ENCODE peak calls at places on chromosome 17, in ten cellular contexts. One of them, this sample, is unnamed. For H3K36me3, the result is how much of the 10 kb centered on the place peaks cover.

GRCh38 chr17:42598905-42599304 is 10.3 kb downstream of the RETREG3 start:
- DNase-seq in tibial artery: no peak
- DNase-seq in Peyer's patch: no peak
- DNase-seq in kidney: no peak
- DNase-seq in mammary epithelial cell: no peak
- DNase-seq in SK-N-MC: no peak
- DNase-seq in suprapubic skin: no peak
- DNase-seq in stomach: peak
- DNase-seq in cardiac muscle cell: no peak
- DNase-seq in heart right ventricle: peak
- DNase-seq in this sample: no peak

GRCh38 chr17:2244545-2245525 is 58.8 kb downstream of the SMG6 start:
- DNase-seq in tibial artery: peak
- DNase-seq in mammary epithelial cell: peak
- DNase-seq in cardiac muscle cell: peak
- DNase-seq in stomach: peak
- DNase-seq in suprapubic skin: peak
- DNase-seq in heart right ventricle: peak
- DNase-seq in Peyer's patch: peak
- DNase-seq in kidney: peak
- DNase-seq in SK-N-MC: no peak
- DNase-seq in this sample: peak

GRCh38 chr17:35082073-35082657 is 18.7 kb upstream of the RFFL start:
- DNase-seq in cardiac muscle cell: no peak
- DNase-seq in mammary epithelial cell: peak
- DNase-seq in kidney: no peak
- DNase-seq in tibial artery: no peak
- DNase-seq in heart right ventricle: no peak
- DNase-seq in SK-N-MC: peak
- DNase-seq in stomach: no peak
- DNase-seq in Peyer's patch: no peak
- DNase-seq in suprapubic skin: no peak
- DNase-seq in this sample: no peak

GRCh38 chr17:32828822-32829221 is 48.1 kb downstream of the MYO1D start:
- DNase-seq in Peyer's patch: no peak
- DNase-seq in cardiac muscle cell: no peak
- DNase-seq in suprapubic skin: no peak
- DNase-seq in tibial artery: no peak
- DNase-seq in SK-N-MC: no peak
- DNase-seq in kidney: no peak
- DNase-seq in mammary epithelial cell: no peak
- DNase-seq in stomach: no peak
- DNase-seq in heart right ventricle: no peak
- DNase-seq in this sample: no peak

GRCh38 chr17:78804777-78805176 is 22.7 kb upstream of the CYTH1 start:
- DNase-seq in suprapubic skin: no peak
- DNase-seq in kidney: no peak
- DNase-seq in cardiac muscle cell: no peak
- DNase-seq in stomach: no peak
- DNase-seq in tibial artery: no peak
- DNase-seq in SK-N-MC: no peak
- DNase-seq in heart right ventricle: peak
- DNase-seq in mammary epithelial cell: no peak
- DNase-seq in Peyer's patch: no peak
- DNase-seq in this sample: no peak

GRCh38 chr17:59266748-59267147 is 46.4 kb downstream of the GDPD1 start:
- DNase-seq in tibial artery: no peak
- DNase-seq in stomach: no peak
- DNase-seq in heart right ventricle: no peak
- DNase-seq in kidney: no peak
- DNase-seq in mammary epithelial cell: no peak
- DNase-seq in cardiac muscle cell: no peak
- DNase-seq in suprapubic skin: no peak
- DNase-seq in Peyer's patch: no peak
- DNase-seq in SK-N-MC: peak
- DNase-seq in this sample: no peak

GRCh38 chr17:7716901-7717755 is at the start of gene DNAH2:
- DNase-seq in stomach: peak
- DNase-seq in tibial artery: peak
- DNase-seq in suprapubic skin: no peak
- DNase-seq in Peyer's patch: peak
- DNase-seq in cardiac muscle cell: peak
- DNase-seq in mammary epithelial cell: peak
- DNase-seq in kidney: peak
- DNase-seq in SK-N-MC: no peak
- DNase-seq in heart right ventricle: peak
- DNase-seq in this sample: no peak

GRCh38 chr17:7842950-7843535 is 9.0 kb downstream of the KDM6B start:
- DNase-seq in stomach: peak
- DNase-seq in kidney: peak
- DNase-seq in suprapubic skin: no peak
- DNase-seq in SK-N-MC: no peak
- DNase-seq in tibial artery: peak
- DNase-seq in heart right ventricle: peak
- DNase-seq in Peyer's patch: peak
- DNase-seq in mammary epithelial cell: no peak
- DNase-seq in cardiac muscle cell: peak
- DNase-seq in this sample: peak

GRCh38 chr17:17143501-17143900 is 62.6 kb downstream of the PLD6 start:
- DNase-seq in kidney: no peak
- DNase-seq in stomach: no peak
- DNase-seq in cardiac muscle cell: no peak
- DNase-seq in Peyer's patch: no peak
- DNase-seq in suprapubic skin: no peak
- DNase-seq in heart right ventricle: no peak
- DNase-seq in mammary epithelial cell: no peak
- DNase-seq in SK-N-MC: no peak
- DNase-seq in tibial artery: no peak
- DNase-seq in this sample: no peak

GRCh38 chr17:78255029-78255656 is 23.7 kb downstream of the TMEM235 start:
- DNase-seq in tibial artery: no peak
- DNase-seq in cardiac muscle cell: no peak
- DNase-seq in stomach: no peak
- DNase-seq in mammary epithelial cell: no peak
- DNase-seq in kidney: peak
- DNase-seq in heart right ventricle: no peak
- DNase-seq in suprapubic skin: no peak
- DNase-seq in SK-N-MC: no peak
- DNase-seq in Peyer's patch: no peak
- DNase-seq in this sample: no peak

GRCh38 chr17:20228860-20229259 is 219.7 kb downstream of the SPECC1 start:
- DNase-seq in mammary epithelial cell: no peak
- DNase-seq in kidney: no peak
- DNase-seq in cardiac muscle cell: no peak
- DNase-seq in stomach: no peak
- DNase-seq in SK-N-MC: no peak
- DNase-seq in heart right ventricle: no peak
- DNase-seq in suprapubic skin: no peak
- DNase-seq in Peyer's patch: no peak
- DNase-seq in tibial artery: no peak
- DNase-seq in this sample: no peak

GRCh38 chr17:13646411-13646810 is 44.7 kb upstream of the HS3ST3A1 start:
- DNase-seq in kidney: no peak
- DNase-seq in SK-N-MC: no peak
- DNase-seq in tibial artery: no peak
- DNase-seq in Peyer's patch: no peak
- DNase-seq in suprapubic skin: no peak
- DNase-seq in heart right ventricle: no peak
- DNase-seq in cardiac muscle cell: no peak
- DNase-seq in mammary epithelial cell: no peak
- DNase-seq in stomach: no peak
- DNase-seq in this sample: no peak

GRCh38 chr17:49214665-49215360 is 4.3 kb downstream of the ABI3 start:
- DNase-seq in cardiac muscle cell: no peak
- DNase-seq in SK-N-MC: no peak
- DNase-seq in mammary epithelial cell: no peak
- DNase-seq in kidney: no peak
- DNase-seq in tibial artery: no peak
- DNase-seq in suprapubic skin: no peak
- DNase-seq in stomach: peak
- DNase-seq in Peyer's patch: no peak
- DNase-seq in heart right ventricle: no peak
- DNase-seq in this sample: no peak

GRCh38 chr17:12320286-12320685 is 299.6 kb downstream of the MAP2K4 start:
- DNase-seq in stomach: no peak
- DNase-seq in mammary epithelial cell: no peak
- DNase-seq in SK-N-MC: no peak
- DNase-seq in kidney: no peak
- DNase-seq in cardiac muscle cell: no peak
- DNase-seq in suprapubic skin: no peak
- DNase-seq in tibial artery: no peak
- DNase-seq in heart right ventricle: no peak
- DNase-seq in Peyer's patch: no peak
- DNase-seq in this sample: no peak

GRCh38 chr17:43839670-43840101 is 6.7 kb upstream of the MPP3 start:
- DNase-seq in suprapubic skin: no peak
- DNase-seq in tibial artery: no peak
- DNase-seq in kidney: no peak
- DNase-seq in heart right ventricle: no peak
- DNase-seq in stomach: peak
- DNase-seq in Peyer's patch: no peak
- DNase-seq in mammary epithelial cell: peak
- DNase-seq in SK-N-MC: no peak
- DNase-seq in cardiac muscle cell: no peak
- DNase-seq in this sample: no peak

DNA sequence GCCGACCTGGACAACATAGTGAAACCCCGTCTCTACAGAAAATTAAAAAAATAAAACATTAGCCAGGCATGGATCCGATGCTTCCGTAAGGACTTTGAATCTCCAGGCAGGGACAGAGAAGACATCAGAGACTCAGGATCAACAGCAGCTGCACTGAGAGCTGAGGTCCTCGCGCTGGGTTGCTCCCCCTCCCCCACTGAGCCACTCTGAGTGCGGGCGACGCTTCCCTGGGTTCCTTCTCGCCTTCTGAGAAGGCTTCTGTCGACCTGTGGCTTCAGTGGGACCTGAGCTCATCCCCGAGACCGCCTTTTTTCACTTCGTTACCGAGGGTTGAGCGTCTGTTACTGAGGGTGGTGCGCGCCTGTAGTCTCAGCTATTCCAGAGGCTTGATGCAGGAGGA is 20.4 kb downstream of the ACTG1 start:
- DNase-seq in mammary epithelial cell: no peak
- DNase-seq in heart right ventricle: no peak
- DNase-seq in SK-N-MC: no peak
- DNase-seq in suprapubic skin: no peak
- DNase-seq in stomach: no peak
- DNase-seq in Peyer's patch: no peak
- DNase-seq in kidney: no peak
- DNase-seq in cardiac muscle cell: no peak
- DNase-seq in tibial artery: no peak
- DNase-seq in this sample: no peak
- H3K4me3 ChIP-seq in mammary epithelial cell: no peak
- H3K4me3 ChIP-seq in heart right ventricle: no peak
- H3K4me3 ChIP-seq in SK-N-MC: no peak
- H3K4me3 ChIP-seq in suprapubic skin: no peak
- H3K4me3 ChIP-seq in stomach: no peak
- H3K4me3 ChIP-seq in Peyer's patch: no peak
- H3K4me3 ChIP-seq in kidney: no peak
- H3K4me3 ChIP-seq in cardiac muscle cell: no peak
- H3K4me3 ChIP-seq in tibial artery: no peak
- H3K4me3 ChIP-seq in this sample: no peak

DNA sequence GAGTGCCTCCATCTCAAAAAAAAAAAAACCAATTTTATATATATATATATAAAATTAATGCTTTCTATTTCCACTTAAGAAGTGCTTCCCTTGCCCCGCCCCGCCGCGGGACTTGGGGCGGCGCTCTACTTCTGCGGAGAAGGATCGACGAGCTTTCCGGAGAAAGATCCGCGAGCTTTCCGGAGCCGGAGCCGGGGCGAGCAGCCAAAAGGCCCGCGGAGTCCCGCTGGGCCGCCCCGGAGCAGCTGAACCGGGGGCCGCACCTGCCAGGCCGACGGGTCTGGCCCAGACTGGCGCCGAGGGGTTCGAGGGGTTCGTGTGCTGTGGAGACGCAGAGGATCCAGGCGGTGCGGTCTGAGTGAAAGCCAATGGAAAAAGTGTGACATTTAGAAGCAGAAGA is 50.7 kb downstream of the TBC1D26 start:
- DNase-seq in mammary epithelial cell: no peak
- DNase-seq in Peyer's patch: peak
- DNase-seq in kidney: peak
- DNase-seq in SK-N-MC: no peak
- DNase-seq in stomach: peak
- DNase-seq in heart right ventricle: peak
- DNase-seq in suprapubic skin: no peak
- DNase-seq in cardiac muscle cell: no peak
- DNase-seq in tibial artery: peak
- DNase-seq in this sample: no peak
- H3K27ac ChIP-seq in mammary epithelial cell: no peak
- H3K27ac ChIP-seq in Peyer's patch: peak
- H3K27ac ChIP-seq in kidney: no peak
- H3K27ac ChIP-seq in SK-N-MC: no peak
- H3K27ac ChIP-seq in stomach: peak
- H3K27ac ChIP-seq in heart right ventricle: peak
- H3K27ac ChIP-seq in suprapubic skin: peak
- H3K27ac ChIP-seq in cardiac muscle cell: no peak
- H3K27ac ChIP-seq in tibial artery: peak
- H3K27ac ChIP-seq in this sample: no peak

DNA sequence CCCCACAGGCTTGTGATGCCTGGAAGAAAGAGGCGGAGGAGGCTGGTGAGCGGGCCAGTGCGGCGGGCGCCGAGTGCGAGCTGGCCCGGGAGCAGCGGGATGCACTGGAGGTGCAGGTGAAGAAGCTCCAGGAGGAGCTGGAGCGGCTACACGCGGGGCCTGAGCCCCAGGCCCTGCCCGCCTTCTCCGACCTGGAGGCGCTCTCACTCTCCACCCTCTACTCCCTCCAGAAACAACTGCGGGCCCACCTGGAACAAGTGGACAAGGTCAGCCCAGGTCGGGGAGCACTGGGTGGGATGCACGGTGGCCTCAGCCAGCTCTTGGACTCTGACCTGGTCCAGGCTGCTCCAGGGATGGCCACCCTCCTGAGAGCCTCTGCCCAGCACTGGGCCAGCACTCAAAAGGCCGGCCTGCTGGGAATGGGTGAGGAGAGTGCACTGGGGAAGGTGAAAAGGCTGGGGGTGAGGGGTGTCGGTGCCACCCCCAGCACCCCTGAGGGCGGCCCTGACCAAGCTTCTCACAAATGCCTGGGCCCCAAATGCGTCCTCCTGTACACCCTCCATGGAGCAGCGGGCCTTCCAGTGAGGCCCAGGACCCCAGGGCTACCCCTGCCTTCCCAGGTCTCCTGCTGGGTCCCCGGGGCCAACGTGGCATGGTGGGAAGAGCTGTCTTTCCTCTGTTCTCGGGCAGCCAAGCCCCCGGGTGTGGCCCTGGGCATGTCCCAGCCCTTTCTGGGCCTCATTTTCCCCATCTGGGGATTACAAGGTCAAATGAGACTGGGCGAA is 20.8 kb downstream of the UNC13D start:
- DNase-seq in kidney: peak
- DNase-seq in cardiac muscle cell: no peak
- DNase-seq in heart right ventricle: no peak
- DNase-seq in Peyer's patch: no peak
- DNase-seq in SK-N-MC: no peak
- DNase-seq in stomach: no peak
- DNase-seq in suprapubic skin: peak
- DNase-seq in tibial artery: no peak
- DNase-seq in mammary epithelial cell: no peak
- DNase-seq in this sample: no peak
- H3K36me3 ChIP-seq in kidney: under half
- H3K36me3 ChIP-seq in cardiac muscle cell: under half
- H3K36me3 ChIP-seq in heart right ventricle: half or more
- H3K36me3 ChIP-seq in Peyer's patch: half or more
- H3K36me3 ChIP-seq in SK-N-MC: half or more
- H3K36me3 ChIP-seq in stomach: half or more
- H3K36me3 ChIP-seq in suprapubic skin: half or more
- H3K36me3 ChIP-seq in tibial artery: under half
- H3K36me3 ChIP-seq in mammary epithelial cell: under half
- H3K36me3 ChIP-seq in this sample: under half

GRCh38 chr17:69606142-69606800 is 191.8 kb downstream of the MAP2K6 start:
- DNase-seq in tibial artery: no peak
- DNase-seq in stomach: no peak
- DNase-seq in suprapubic skin: no peak
- DNase-seq in mammary epithelial cell: no peak
- DNase-seq in cardiac muscle cell: no peak
- DNase-seq in SK-N-MC: no peak
- DNase-seq in Peyer's patch: no peak
- DNase-seq in kidney: no peak
- DNase-seq in heart right ventricle: no peak
- DNase-seq in this sample: no peak
- H3K4me3 ChIP-seq in tibial artery: no peak
- H3K4me3 ChIP-seq in stomach: no peak
- H3K4me3 ChIP-seq in suprapubic skin: no peak
- H3K4me3 ChIP-seq in mammary epithelial cell: no peak
- H3K4me3 ChIP-seq in cardiac muscle cell: no peak
- H3K4me3 ChIP-seq in SK-N-MC: no peak
- H3K4me3 ChIP-seq in Peyer's patch: no peak
- H3K4me3 ChIP-seq in kidney: no peak
- H3K4me3 ChIP-seq in heart right ventricle: no peak
- H3K4me3 ChIP-seq in this sample: no peak